ENCODE peak calls at places on chromosome 12, in four cellular contexts. G, N, U and D are unnamed samples.

GRCh38 chr12:75661927-75662326 is 150.5 kb upstream of the KRR1 start:
- DNase-seq in U (no peak), G (peak; percentile 69), N (no peak), D (peak; percentile 74)

GRCh38 chr12:44313188-44313587 is 477.3 kb downstream of the TMEM117 start:
- DNase-seq in N (no peak), G (no peak), U (no peak), D (no peak)

GRCh38 chr12:117143008-117143532 is 43.9 kb upstream of the TESC start:
- DNase-seq in N (no peak), U (no peak), G (peak; percentile 83), D (no peak)

GRCh38 chr12:15778126-15778525 is 11.1 kb downstream of the EPS8 start:
- DNase-seq in N (no peak), U (no peak), G (no peak), D (no peak)

GRCh38 chr12:95074766-95075165 is 1.3 kb upstream of the NR2C1 start:
- DNase-seq in N (no peak), U (no peak), G (no peak), D (no peak)

GRCh38 chr12:70828391-70828790 is 92.1 kb downstream of the PTPRR start:
- DNase-seq in N (no peak), G (no peak), U (no peak), D (no peak)

GRCh38 chr12:116273813-116274551 is 3.5 kb downstream of the MED13L start:
- DNase-seq in G (no peak), U (no peak), N (no peak), D (no peak)

GRCh38 chr12:109833307-109834189 is at the start of gene TRPV4:
- DNase-seq in G (peak; percentile 23), U (no peak), N (peak; percentile 35), D (peak; percentile 64)

GRCh38 chr12:11902525-11902875 is 168.2 kb upstream of the BCL2L14 start:
- DNase-seq in U (no peak), N (no peak), G (no peak), D (no peak)

GRCh38 chr12:114673169-114673833 is 10.7 kb downstream of the TBX3 start:
- DNase-seq in G (peak; percentile 93), U (no peak), N (no peak), D (no peak)

GRCh38 chr12:13173537-13173936 is 23.0 kb upstream of the EMP1 start:
- DNase-seq in G (peak; percentile 97), N (no peak), U (peak; percentile 80), D (peak; percentile 38)

GRCh38 chr12:19998968-19999792 is 369.2 kb upstream of the PDE3A start:
- DNase-seq in G (no peak), N (no peak), U (no peak), D (peak; percentile 70)
- TF ChIP-seq FOS in G (no peak), N (no peak), U (no peak), D (peak; percentile 46)

GRCh38 chr12:104219908-104220404 is 4.4 kb downstream of the TXNRD1 start:
- DNase-seq in U (no peak), G (peak; percentile 83), N (peak; percentile 49), D (peak; percentile 87)
- H3K4me2 ChIP-seq in U (no peak overlapping the region), G (peak overlapping the region; percentile 63), N (no peak overlapping the region), D (peak overlapping the region; percentile 73)

DNA sequence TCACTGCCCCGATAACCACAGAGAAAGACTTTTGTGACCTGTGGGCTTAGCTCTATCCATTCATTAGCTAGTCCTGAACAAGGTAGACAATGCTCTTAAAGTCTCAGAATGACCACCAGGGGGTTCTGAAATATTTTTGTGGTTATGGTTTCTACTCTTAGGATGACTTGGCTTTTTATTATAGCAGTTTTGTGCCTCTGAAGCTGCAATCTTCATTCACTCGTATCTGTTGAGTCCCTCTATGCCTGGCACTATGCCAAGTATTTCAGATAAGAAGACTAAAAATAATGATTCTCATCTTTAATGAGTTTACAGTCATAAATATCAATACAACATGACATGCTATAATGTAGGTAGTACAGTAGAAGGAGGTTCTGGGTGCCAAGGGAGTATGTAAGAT is 130.8 kb upstream of the TRHDE start:
- DNase-seq in U (peak; percentile 31), N (peak; percentile 12), G (peak; percentile 28), D (no peak)
- TF ChIP-seq CTCF in U (peak; percentile 26), N (no peak), G (peak; percentile 18), D (no peak)

DNA sequence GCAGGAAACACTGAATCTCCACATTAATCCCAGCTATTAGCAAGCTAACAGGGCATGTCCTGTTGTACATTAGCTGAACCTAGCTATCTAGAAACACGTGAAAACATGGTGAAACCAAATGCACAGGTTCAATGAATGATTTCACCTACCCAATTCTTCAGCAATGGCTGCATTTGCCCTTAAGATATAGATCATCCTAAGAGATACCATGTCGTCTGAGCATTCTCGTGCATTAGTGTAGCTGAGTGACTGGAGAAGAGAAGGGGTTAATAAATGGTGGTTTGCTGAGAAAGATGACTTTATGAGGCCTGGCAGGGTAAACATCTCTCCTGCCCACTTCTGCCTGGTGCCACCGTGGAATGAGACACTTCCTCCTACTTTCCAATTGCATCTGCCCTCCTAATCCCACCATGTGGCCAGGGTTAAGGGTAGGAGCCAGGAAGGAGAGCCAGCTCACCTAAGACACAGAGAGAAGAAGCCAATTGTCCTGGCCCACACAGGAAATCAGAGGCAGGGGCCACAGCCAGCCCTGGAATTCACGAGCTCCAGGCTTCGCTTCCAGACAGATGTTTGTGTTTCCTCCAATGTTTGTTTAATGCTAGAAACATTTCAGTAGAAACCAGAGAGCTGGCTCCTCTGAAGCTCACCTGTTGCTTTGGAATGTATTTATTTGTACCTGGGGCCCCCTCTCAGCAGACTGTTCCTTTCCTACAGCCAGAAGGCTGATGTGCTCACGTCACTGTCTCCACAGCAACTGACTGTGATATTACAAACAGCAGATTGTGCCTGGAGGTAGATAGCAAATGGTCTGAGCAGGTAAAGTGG is 126.0 kb upstream of the PARP11 start:
- DNase-seq in G (no peak), N (no peak), U (no peak), D (no peak)
- TF ChIP-seq FOS in G (no peak), N (no peak), U (no peak), D (no peak)

GRCh38 chr12:131219173-131220006 is 265.7 kb downstream of the ADGRD1 start:
- DNase-seq in G (no peak), N (no peak), U (no peak), D (no peak)
- H3K4me2 ChIP-seq in G (no peak overlapping the region), N (no peak overlapping the region), U (peak overlapping the region; percentile 54), D (no peak overlapping the region)

GRCh38 chr12:29309320-29309902 is 71.6 kb downstream of the ERGIC2 start:
- DNase-seq in N (peak; percentile 8), G (peak; percentile 47), U (no peak), D (peak; percentile 8)
- TF ChIP-seq CTCF in N (peak; percentile 19), G (peak; percentile 67), U (peak; percentile 2), D (peak; percentile 12)

DNA sequence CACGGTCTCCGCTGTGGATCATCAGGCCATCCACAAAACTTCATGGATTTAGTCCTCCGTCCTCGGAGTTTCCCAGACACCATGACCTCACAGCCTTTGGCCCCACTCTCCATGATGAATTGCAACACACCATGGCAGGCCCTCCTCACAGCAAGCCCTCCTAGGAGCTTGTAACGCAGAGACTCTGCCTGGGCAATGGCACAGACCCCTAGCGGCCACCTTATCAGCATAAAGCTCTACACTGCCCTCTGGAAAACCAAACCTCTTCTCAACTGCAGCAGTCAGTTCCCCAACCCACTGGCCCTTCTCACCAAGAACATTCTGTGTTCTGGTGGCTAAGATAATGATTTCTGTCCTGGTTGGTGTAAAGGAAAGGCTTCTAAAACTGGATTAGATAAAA is 238.4 kb upstream of the USP15 start:
- DNase-seq in G (no peak), N (no peak), U (no peak), D (no peak)
- TF ChIP-seq FOS in G (no peak), N (no peak), U (no peak), D (no peak)